ENCODE peak calls at places on chromosomes 3 and 15, in seven cellular contexts. E is activated CD4-positive, alpha-beta T cell treated with anti-CD3 and anti-CD28 coated beads, Interleukin-2, amount 50 U/mL, for 4 hours; K is activated T-cell treated with anti-CD3 and anti-CD28 coated beads for 24 hours; P is naive thymus-derived CD8-positive, alpha-beta T cell; Y is hypothalamus; C is NCI-H69; F is EL. B is an unnamed sample.

GRCh38 chr3:27655536-27655935 is 66.6 kb downstream of the EOMES start:
- DNase-seq in K (no peak), F (no peak), Y (no peak), E (no peak), C (no peak), P (no peak), B (no peak)

GRCh38 chr3:13425692-13426091 is 5.6 kb upstream of the NUP210 start:
- DNase-seq in K (no peak), C (no peak), P (no peak), Y (no peak), E (no peak), F (no peak), B (no peak)

GRCh38 chr3:135229018-135229495 is 434.0 kb downstream of the EPHB1 start:
- DNase-seq in Y (no peak), P (no peak), K (no peak), C (peak; percentile 97), E (no peak), F (no peak), B (no peak)

GRCh38 chr3:98821072-98821471 is 57.9 kb downstream of the ST3GAL6 start:
- DNase-seq in F (no peak), Y (no peak), E (no peak), C (no peak), P (no peak), K (no peak), B (no peak)

GRCh38 chr15:40591310-40591845 is 2.7 kb upstream of the KNL1 start:
- DNase-seq in P (no peak), K (no peak), F (no peak), Y (no peak), E (no peak), C (peak; percentile 25), B (no peak)

GRCh38 chr3:179956416-179956830 is 80.3 kb downstream of the PEX5L start:
- DNase-seq in K (no peak), C (no peak), P (no peak), F (no peak), E (no peak), Y (no peak), B (no peak)

GRCh38 chr3:45929042-45929679 is 14.1 kb upstream of the CXCR6 start:
- DNase-seq in E (peak; percentile 57), K (peak; percentile 64), C (peak; percentile 27), F (peak; percentile 48), Y (no peak), P (peak; percentile 52), B (peak; percentile 30)

GRCh38 chr3:27312044-27312668 is 57.0 kb downstream of the NEK10 start:
- DNase-seq in F (peak; percentile 83), K (no peak), P (no peak), Y (no peak), E (no peak), C (peak; percentile 69), B (peak; percentile 67)

GRCh38 chr3:142577701-142578308 is 728 bp downstream of the ATR start:
- DNase-seq in F (no peak), Y (no peak), C (peak; percentile 45), K (no peak), P (no peak), E (no peak), B (peak; percentile 5)

GRCh38 chr3:37997791-37998370 is 7.3 kb downstream of the VILL start:
- DNase-seq in P (no peak), F (no peak), Y (no peak), K (no peak), E (no peak), C (no peak), B (no peak)

GRCh38 chr15:99514306-99514705 is 51.5 kb upstream of the MEF2A start:
- DNase-seq in E (no peak), F (no peak), P (no peak), Y (no peak), C (no peak), K (no peak), B (no peak)

GRCh38 chr3:134752761-134753461 is 42.1 kb upstream of the EPHB1 start:
- DNase-seq in F (no peak), P (no peak), Y (no peak), E (no peak), K (no peak), C (no peak), B (no peak)

GRCh38 chr3:21672303-21672702 is 78.7 kb downstream of the ZNF385D start:
- DNase-seq in K (no peak), P (no peak), F (peak; percentile 84), Y (no peak), C (no peak), E (no peak), B (no peak)

GRCh38 chr3:187041362-187042061 is 97.8 kb downstream of the RPL39L start:
- DNase-seq in Y (no peak), F (peak; percentile 42), P (peak; percentile 26), K (peak; percentile 37), C (no peak), E (peak; percentile 48), B (no peak)

GRCh38 chr3:101976473-101976872 is 127.2 kb downstream of the NFKBIZ start:
- DNase-seq in P (no peak), E (no peak), C (peak; percentile 3), F (peak; percentile 8), Y (no peak), K (no peak), B (no peak)

GRCh38 chr3:59709702-59710555 is 660.1 kb upstream of the CFAP20DC start:
- DNase-seq in F (no peak), K (no peak), P (no peak), C (peak; percentile 3), E (no peak), Y (peak; percentile 2), B (peak; percentile 38)

GRCh38 chr15:99143655-99144610 is 39.1 kb downstream of the SYNM start:
- DNase-seq in K (no peak), C (peak; percentile 59), F (no peak), E (no peak), P (no peak), Y (no peak), B (no peak)

GRCh38 chr3:18066899-18067582 is 324.6 kb upstream of the TBC1D5 start:
- DNase-seq in F (peak; percentile 7), Y (no peak), K (no peak), C (no peak), E (no peak), P (no peak), B (no peak)

GRCh38 chr15:64452988-64453688 is 7.2 kb upstream of the ZNF609 start:
- DNase-seq in E (no peak), Y (peak; percentile 6), C (peak; percentile 91), P (no peak), F (no peak), K (no peak), B (no peak)

GRCh38 chr15:83200162-83200561 is 7.5 kb downstream of the HDGFL3 start:
- DNase-seq in E (no peak), F (peak; percentile 70), K (no peak), C (no peak), Y (no peak), P (no peak), B (no peak)

GRCh38 chr3:51675201-51675611 is 4.2 kb downstream of the TEX264 start:
- DNase-seq in E (no peak), F (peak; percentile 62), C (no peak), Y (no peak), P (no peak), K (peak; percentile 20), B (no peak)

GRCh38 chr15:50653156-50653743 is 33.3 kb downstream of the TRPM7 start:
- DNase-seq in F (no peak), Y (no peak), K (no peak), E (no peak), P (no peak), C (no peak), B (no peak)

GRCh38 chr3:56005196-56005805 is 463.0 kb downstream of the ERC2 start:
- DNase-seq in K (no peak), C (no peak), Y (no peak), E (no peak), P (no peak), F (no peak), B (no peak)

GRCh38 chr15:83845230-83845629 is 191.3 kb downstream of the ADAMTSL3 start:
- DNase-seq in E (no peak), P (no peak), K (no peak), F (peak; percentile 19), Y (no peak), C (no peak), B (no peak)

GRCh38 chr15:38877471-38877870 is 312.9 kb upstream of the RASGRP1 start:
- DNase-seq in Y (no peak), E (no peak), K (no peak), F (no peak), P (no peak), C (no peak), B (no peak)

GRCh38 chr3:42652611-42653302 is 740 bp upstream of the ZBTB47 start:
- DNase-seq in P (no peak), K (no peak), C (peak; percentile 51), E (no peak), F (peak; percentile 88), Y (no peak), B (peak; percentile 56)

GRCh38 chr3:100209948-100210776 is 50.6 kb upstream of the TBC1D23 start:
- DNase-seq in P (peak; percentile 1), E (no peak), Y (no peak), K (no peak), C (peak; percentile 69), F (no peak), B (no peak)

GRCh38 chr3:169297214-169297613 is 366.3 kb downstream of the MECOM start:
- DNase-seq in E (no peak), F (no peak), P (no peak), K (no peak), C (peak; percentile 41), Y (no peak), B (no peak)

GRCh38 chr3:72112435-72112834 is 327.5 kb upstream of the PROK2 start:
- DNase-seq in C (no peak), E (no peak), F (no peak), K (no peak), Y (no peak), P (no peak), B (no peak)

GRCh38 chr15:70093070-70093469 is 4.6 kb downstream of the TLE3 start:
- DNase-seq in E (no peak), F (no peak), C (peak; percentile 52), K (no peak), P (no peak), Y (no peak), B (no peak)

GRCh38 chr3:179882322-179882721 is 154.4 kb downstream of the PEX5L start:
- DNase-seq in P (no peak), C (peak; percentile 67), E (no peak), K (no peak), F (no peak), Y (no peak), B (no peak)

GRCh38 chr3:11845661-11846060 is 1.0 kb downstream of the TAMM41 start:
- DNase-seq in E (no peak), P (no peak), C (peak; percentile 11), Y (no peak), K (no peak), F (no peak), B (no peak)

GRCh38 chr3:105388199-105388598 is 21.5 kb downstream of the ALCAM start:
- DNase-seq in K (no peak), E (no peak), P (no peak), C (no peak), F (no peak), Y (no peak), B (no peak)

GRCh38 chr3:118909751-118910150 is 124.9 kb downstream of the IGSF11 start:
- DNase-seq in P (no peak), K (no peak), F (no peak), E (no peak), C (no peak), Y (no peak), B (no peak)

GRCh38 chr3:184789314-184789998 is 22.5 kb upstream of the VPS8 start:
- DNase-seq in Y (no peak), F (no peak), E (no peak), C (no peak), P (no peak), K (no peak), B (no peak)

GRCh38 chr3:87047857-87048256 is 56.9 kb upstream of the VGLL3 start:
- DNase-seq in P (no peak), Y (no peak), K (no peak), E (no peak), C (no peak), F (no peak), B (no peak)

GRCh38 chr15:65246026-65246714 is 34.9 kb upstream of the CILP start:
- DNase-seq in Y (no peak), F (no peak), K (no peak), E (no peak), P (no peak), C (no peak), B (no peak)

GRCh38 chr3:71062037-71062919 is 521.2 kb downstream of the FOXP1 start:
- DNase-seq in E (no peak), P (no peak), Y (no peak), F (peak; percentile 37), C (no peak), K (no peak), B (no peak)

B was measured in KG1.